ENCODE peak calls at places on chromosomes 12 and 14, in six cellular contexts. Y is cardiac muscle cell, X is A549, I is H1, T is IMR-90, J is SK-N-SH. Q is an unnamed sample.

GRCh38 chr14:97107070-97107469 is 309.9 kb downstream of the VRK1 start:
- DNase-seq in X (peak), I (no peak), J (no peak), Y (no peak), T (no peak), Q (no peak)

GRCh38 chr12:98653866-98654493 is 8.9 kb downstream of the APAF1 start:
- DNase-seq in I (no peak), X (peak), Y (peak), T (peak), J (peak), Q (peak)

GRCh38 chr12:80216890-80217559 is 117.7 kb downstream of the OTOGL start:
- DNase-seq in T (no peak), I (no peak), J (no peak), X (no peak), Y (no peak), Q (peak)

GRCh38 chr12:15580431-15580830 is 208.8 kb downstream of the EPS8 start:
- DNase-seq in T (no peak), X (no peak), Y (no peak), I (no peak), J (no peak), Q (no peak)

GRCh38 chr12:113088971-113089756 is 32.6 kb downstream of the DTX1 start:
- DNase-seq in I (no peak), J (no peak), Y (no peak), T (no peak), X (no peak), Q (no peak)

GRCh38 chr12:54026640-54027441 is 1.4 kb upstream of the HOXC6 start:
- DNase-seq in Y (no peak), I (no peak), J (no peak), X (no peak), T (no peak), Q (no peak)

GRCh38 chr12:88494520-88494919 is 85.8 kb downstream of the KITLG start:
- DNase-seq in Y (no peak), I (no peak), T (no peak), J (no peak), X (no peak), Q (no peak)

GRCh38 chr14:65723348-65723747 is 310.8 kb downstream of the FUT8 start:
- DNase-seq in Y (no peak), J (no peak), I (no peak), T (no peak), X (no peak), Q (no peak)

GRCh38 chr14:54742492-54743350 is 159.9 kb downstream of the GCH1 start:
- DNase-seq in I (no peak), X (no peak), J (no peak), Y (no peak), T (no peak), Q (no peak)

GRCh38 chr12:113766880-113767878 is 198.9 kb downstream of the RBM19 start:
- DNase-seq in T (peak), Y (peak), I (no peak), X (peak), J (no peak), Q (peak)

GRCh38 chr14:39680777-39681176 is 248.5 kb upstream of the FBXO33 start:
- DNase-seq in Y (no peak), T (no peak), J (no peak), X (no peak), I (no peak), Q (no peak)

GRCh38 chr14:68363841-68364711 is 428.8 kb downstream of the ZFP36L1 start:
- DNase-seq in I (peak), Y (peak), J (no peak), T (peak), X (no peak), Q (peak)

GRCh38 chr12:123526542-123527080 is 6.9 kb downstream of the RILPL1 start:
- DNase-seq in X (no peak), Y (no peak), I (no peak), T (no peak), J (no peak), Q (no peak)

GRCh38 chr12:62519043-62519442 is 52.4 kb downstream of the MON2 start:
- DNase-seq in X (peak), T (no peak), I (no peak), J (no peak), Y (no peak), Q (no peak)

GRCh38 chr14:26402126-26402525 is 195.7 kb downstream of the NOVA1 start:
- DNase-seq in J (no peak), X (no peak), I (no peak), T (no peak), Y (no peak), Q (no peak)

GRCh38 chr14:26395726-26396125 is 202.1 kb downstream of the NOVA1 start:
- DNase-seq in T (no peak), Y (no peak), J (no peak), X (no peak), I (no peak), Q (no peak)

GRCh38 chr14:26401170-26401968 is 196.5 kb downstream of the NOVA1 start:
- DNase-seq in Y (no peak), X (no peak), J (no peak), I (no peak), T (no peak), Q (no peak)

GRCh38 chr14:26394114-26394855 is 203.5 kb downstream of the NOVA1 start:
- DNase-seq in T (peak), X (peak), I (no peak), J (peak), Y (peak), Q (peak)

DNA sequence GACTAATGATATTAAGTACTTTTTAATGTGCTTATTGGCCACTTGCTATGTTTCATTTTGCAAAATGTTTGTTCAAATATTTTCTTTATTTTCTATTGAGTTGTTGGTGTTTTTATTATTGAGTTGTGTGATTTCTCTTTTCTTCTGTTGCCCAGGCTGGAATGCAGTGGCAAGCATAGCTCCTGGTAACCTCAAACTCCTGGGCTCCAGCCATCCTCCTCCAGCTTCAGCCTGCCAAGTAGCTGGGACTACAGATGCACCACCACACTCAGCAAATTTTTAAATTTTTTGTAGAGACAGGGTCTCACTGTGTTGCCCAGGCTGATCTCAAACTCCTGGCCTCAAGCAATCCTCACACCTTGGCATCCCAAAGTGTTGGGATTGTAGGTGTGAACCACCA is 199.2 kb downstream of the NOVA1 start:
- DNase-seq in Y (peak), T (no peak), X (no peak), J (no peak), I (no peak), Q (peak)
- H3K4me3 ChIP-seq in Y (no peak), T (no peak), X (no peak), J (no peak), I (no peak), Q (no peak)

DNA sequence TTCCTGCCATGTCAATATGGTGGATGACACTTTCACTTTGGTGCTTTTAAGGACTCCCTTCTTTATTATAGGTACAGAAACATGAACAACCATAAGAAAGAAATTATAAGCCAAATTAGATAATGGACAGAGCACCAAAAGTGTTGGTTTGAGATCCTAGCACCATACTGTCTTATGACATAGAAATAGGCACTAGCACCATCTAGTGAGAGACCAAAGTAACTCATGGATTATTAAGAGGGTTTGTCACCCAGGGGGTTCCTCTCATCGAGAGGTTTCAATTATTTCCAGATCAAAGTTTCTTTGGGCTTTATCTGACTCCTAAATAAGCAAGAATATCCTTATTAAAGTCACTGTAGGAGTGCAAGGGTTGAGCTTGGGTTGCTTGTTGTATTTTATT is 153.0 kb upstream of the DIO2 start:
- DNase-seq in I (no peak), T (peak), J (peak), X (peak), Y (peak), Q (peak)
- TF ChIP-seq CTCF in I (peak), T (peak), J (peak), X (peak), Y (peak), Q (peak)

GRCh38 chr14:91230363-91231035 is 14.0 kb downstream of the GPR68 start:
- DNase-seq in X (no peak), Y (no peak), I (no peak), T (peak), J (no peak), Q (no peak)

GRCh38 chr14:91232631-91233030 is 11.9 kb downstream of the GPR68 start:
- DNase-seq in T (no peak), X (no peak), J (no peak), Y (no peak), I (no peak), Q (no peak)

GRCh38 chr14:91229743-91230200 is 14.7 kb downstream of the GPR68 start:
- DNase-seq in I (no peak), Y (peak), T (peak), J (no peak), X (no peak), Q (no peak)

GRCh38 chr14:91232052-91232451 is 12.5 kb downstream of the GPR68 start:
- DNase-seq in X (no peak), T (no peak), Y (no peak), J (no peak), I (no peak), Q (no peak)

DNA sequence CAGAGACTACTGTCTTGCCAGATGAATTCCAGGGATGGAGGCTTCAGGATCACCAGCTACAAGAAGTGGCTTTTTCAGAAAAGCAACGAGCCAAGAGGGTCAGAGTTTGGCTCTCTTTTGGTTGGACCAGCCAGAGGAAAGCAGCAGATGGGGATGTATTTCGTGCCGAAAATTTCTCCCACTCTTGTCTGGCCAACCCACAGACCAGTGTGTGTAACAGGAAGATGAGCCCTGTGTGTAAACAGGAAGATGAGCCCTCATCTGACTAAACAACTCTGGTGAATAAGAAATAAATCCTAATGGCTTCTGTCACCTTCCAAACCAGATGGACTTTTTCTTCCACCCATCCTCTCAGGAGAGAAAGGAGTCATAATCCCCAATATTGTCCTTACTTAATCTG is 13.1 kb downstream of the GPR68 start:
- DNase-seq in X (no peak), Y (no peak), T (peak), J (no peak), I (no peak), Q (peak)
- H3K4me3 ChIP-seq in X (no peak), Y (no peak), T (no peak), J (no peak), I (no peak), Q (no peak)

GRCh38 chr12:41904041-41904440 is 240.6 kb downstream of the GXYLT1 start:
- DNase-seq in T (no peak), Y (no peak), X (no peak), I (no peak), J (no peak), Q (no peak)

GRCh38 chr12:41903014-41903702 is 241.5 kb downstream of the GXYLT1 start:
- DNase-seq in I (no peak), J (no peak), X (no peak), T (no peak), Y (no peak), Q (no peak)

GRCh38 chr12:41897593-41897992 is 247.1 kb downstream of the GXYLT1 start:
- DNase-seq in I (no peak), T (no peak), X (no peak), J (no peak), Y (no peak), Q (no peak)

GRCh38 chr12:41899577-41899976 is 245.1 kb downstream of the GXYLT1 start:
- DNase-seq in X (no peak), I (no peak), T (no peak), J (no peak), Y (no peak), Q (no peak)
- TF ChIP-seq CTCF in X (no peak), I (no peak), T (no peak), J (no peak), Y (no peak), Q (no peak)

DNA sequence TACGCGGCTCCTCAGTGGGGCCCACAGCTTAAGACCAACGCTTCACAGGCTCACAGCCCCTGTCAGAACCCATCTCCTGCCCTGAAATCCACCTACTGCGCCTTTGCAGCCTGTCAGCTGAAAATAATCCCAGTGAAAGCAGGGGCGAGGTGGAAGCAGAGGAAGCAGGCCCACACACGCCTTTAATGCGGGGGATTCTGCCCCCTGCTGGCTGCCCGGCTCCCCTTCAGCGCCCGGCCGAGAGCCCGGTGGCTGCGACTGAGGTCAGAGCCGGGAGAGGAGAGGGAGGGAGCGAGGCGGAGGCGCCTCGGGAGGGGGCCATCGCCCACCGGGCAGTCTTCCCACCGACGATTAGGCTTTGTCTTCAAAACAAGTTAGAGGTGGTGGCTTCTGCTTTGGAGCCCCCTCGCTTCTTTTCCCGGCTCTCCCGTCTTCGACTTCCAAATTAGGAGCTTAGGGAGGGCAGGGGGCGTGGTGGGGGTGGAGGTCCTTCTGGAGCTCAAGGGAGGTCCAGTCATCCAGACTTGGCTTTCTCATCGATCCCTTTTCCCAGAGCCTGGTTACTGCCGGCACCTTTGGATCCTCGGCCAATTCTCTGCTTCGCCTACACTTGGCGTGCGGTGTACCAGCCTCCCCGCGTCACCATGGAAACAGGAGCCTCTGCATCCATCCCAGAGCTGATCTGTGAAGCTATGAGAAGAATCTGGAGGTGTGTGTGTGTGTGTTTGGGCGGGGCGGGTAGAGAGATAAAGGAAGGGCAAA is 25.2 kb upstream of the RND1 start:
- DNase-seq in T (peak), X (no peak), Y (peak), J (peak), I (peak), Q (peak)
- H3K4me3 ChIP-seq in T (peak), X (peak), Y (peak), J (peak), I (peak), Q (peak)

GRCh38 chr14:104820669-104821228 is 19.8 kb downstream of the ZBTB42 start:
- DNase-seq in Y (peak), J (peak), I (peak), T (peak), X (peak), Q (peak)
- TF ChIP-seq CTCF in Y (peak), J (peak), I (peak), T (peak), X (no peak), Q (peak)

GRCh38 chr12:94623161-94623920 is 27.0 kb downstream of the TMCC3 start:
- DNase-seq in J (no peak), X (no peak), T (no peak), Y (no peak), I (no peak), Q (no peak)

GRCh38 chr12:94620611-94621010 is 29.7 kb downstream of the TMCC3 start:
- DNase-seq in Y (no peak), I (no peak), T (no peak), J (no peak), X (no peak), Q (no peak)

GRCh38 chr12:94622475-94622874 is 27.9 kb downstream of the TMCC3 start:
- DNase-seq in J (peak), X (no peak), Y (peak), I (no peak), T (no peak), Q (peak)

GRCh38 chr12:94618995-94619695 is 31.2 kb downstream of the TMCC3 start:
- DNase-seq in J (no peak), I (no peak), X (no peak), Y (peak), T (peak), Q (peak)

DNA sequence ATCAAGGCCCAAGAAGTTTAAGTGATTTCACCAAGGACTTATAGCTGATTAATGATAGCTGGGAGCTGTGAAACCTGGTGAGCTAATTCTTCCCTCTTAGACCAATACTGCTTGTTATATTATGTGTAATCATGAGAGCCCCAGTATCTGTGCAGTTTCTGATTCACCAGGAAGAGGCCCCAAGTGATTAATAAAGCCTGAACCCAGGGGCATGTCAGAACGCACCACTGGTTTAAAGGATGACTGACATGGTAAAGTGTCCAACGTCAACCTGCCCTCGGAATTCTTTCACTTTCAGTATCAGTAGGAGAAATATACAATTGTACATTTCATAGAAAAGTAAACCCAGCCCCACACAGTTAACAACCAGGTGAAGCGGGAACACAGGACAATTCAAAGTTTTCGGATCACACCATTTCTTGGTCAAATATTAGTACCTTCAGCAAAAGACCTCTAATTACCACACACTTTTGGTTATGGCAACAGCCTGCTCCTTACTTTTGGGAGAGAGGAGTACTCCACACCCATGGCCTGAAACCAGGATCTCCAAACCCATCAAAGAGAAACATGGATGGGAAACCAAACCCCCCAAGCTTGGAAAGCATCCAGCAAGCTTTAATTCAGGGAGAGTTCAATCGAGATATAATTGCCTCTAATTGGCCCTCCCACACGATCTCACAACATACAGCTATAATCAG is 28.5 kb downstream of the TMCC3 start:
- DNase-seq in I (no peak), X (no peak), J (no peak), Y (peak), T (peak), Q (peak)
- H3K4me3 ChIP-seq in I (no peak), X (no peak), J (peak), Y (no peak), T (no peak), Q (no peak)

DNA sequence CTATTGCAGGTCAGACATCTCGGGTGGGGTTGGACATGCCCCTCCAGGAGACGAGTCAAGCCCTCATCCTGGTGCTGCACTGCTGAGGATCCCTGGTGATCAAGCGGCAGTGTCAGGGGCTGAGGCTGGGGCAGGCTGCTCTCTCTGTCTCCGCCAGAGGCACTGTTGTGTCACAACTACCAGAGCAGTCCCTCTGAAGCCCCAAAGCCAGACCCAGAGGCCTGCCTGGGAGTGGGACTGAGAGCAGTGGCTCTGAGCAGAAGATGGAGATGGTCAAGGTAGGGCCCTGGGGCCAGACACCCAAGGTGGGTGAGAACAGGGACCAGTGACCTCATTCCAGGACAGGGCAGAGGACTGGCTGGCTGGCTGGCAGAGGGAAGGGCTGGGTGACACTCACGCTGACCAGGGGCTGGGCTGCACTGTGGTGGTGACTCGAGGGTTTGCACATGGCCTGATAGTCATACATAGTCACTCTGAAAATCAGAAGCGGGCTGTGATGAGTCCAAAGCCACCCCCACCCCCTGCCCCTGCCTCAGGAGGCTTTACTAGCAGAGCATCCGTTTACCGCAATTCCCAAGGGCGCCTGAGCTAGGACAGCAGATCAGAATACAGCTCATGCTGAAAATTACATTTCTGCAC is 19.6 kb upstream of the LRTM2 start:
- DNase-seq in T (peak), Y (no peak), J (peak), I (peak), X (peak), Q (peak)
- TF ChIP-seq CTCF in T (peak), Y (peak), J (no peak), I (peak), X (no peak), Q (peak)